ENCODE peak calls at places on chromosomes 1 and 21, in four cellular contexts. T is psoas muscle, O is IMR-90, G is adrenal gland. J is an unnamed sample.

GRCh38 chr1:229645296-229646050 is 19.4 kb downstream of the URB2 start:
- DNase-seq in O (no peak), G (no peak), T (no peak), J (no peak)

GRCh38 chr1:235835226-235835625 is 31.5 kb downstream of the LYST start:
- DNase-seq in G (peak; percentile 84), T (peak; percentile 54), O (peak; percentile 20), J (peak; percentile 72)

GRCh38 chr1:65459397-65459768 is 38.9 kb downstream of the LEPR start:
- DNase-seq in G (no peak), T (no peak), O (peak; percentile 22), J (peak; percentile 40)

GRCh38 chr1:159653201-159653600 is 61.2 kb downstream of the CRP start:
- DNase-seq in G (no peak), O (no peak), T (no peak), J (peak; percentile 62)

GRCh38 chr1:221583481-221583880 is 158.4 kb downstream of the DUSP10 start:
- DNase-seq in G (no peak), O (no peak), T (no peak), J (no peak)

GRCh38 chr1:197692965-197693364 is 82.3 kb downstream of the DENND1B start:
- DNase-seq in T (no peak), O (peak; percentile 31), G (no peak), J (peak; percentile 27)

GRCh38 chr1:51958824-51959223 is 31.7 kb downstream of the RAB3B start:
- DNase-seq in G (no peak), O (no peak), T (no peak), J (no peak)

GRCh38 chr21:33685613-33686197 is 43.4 kb downstream of the ITSN1 start:
- DNase-seq in O (peak; percentile 66), T (no peak), G (no peak), J (peak; percentile 28)

GRCh38 chr1:53043271-53043670 is 18.7 kb upstream of the PODN start:
- DNase-seq in G (no peak), O (peak; percentile 93), T (no peak), J (no peak)

GRCh38 chr1:93708734-93709481 is 27.3 kb upstream of the BCAR3 start:
- DNase-seq in G (peak; percentile 76), O (peak; percentile 33), T (no peak), J (peak; percentile 56)

GRCh38 chr1:188769936-188770335 is 1707.7 kb downstream of the BRINP3 start:
- DNase-seq in G (no peak), T (no peak), O (no peak), J (no peak)

GRCh38 chr1:21597754-21598153 is 71.4 kb downstream of the RAP1GAP start:
- DNase-seq in T (no peak), G (no peak), O (no peak), J (no peak)

GRCh38 chr21:44763050-44763378 is 38.6 kb downstream of the UBE2G2 start:
- DNase-seq in O (no peak), G (no peak), T (no peak), J (no peak)

GRCh38 chr21:21165063-21165645 is 166.9 kb downstream of the NCAM2 start:
- DNase-seq in T (no peak), G (no peak), O (peak; percentile 97), J (no peak)

GRCh38 chr1:159161001-159161718 is 10.3 kb upstream of the CADM3 start:
- DNase-seq in O (peak; percentile 86), G (peak; percentile 85), T (peak; percentile 81), J (peak; percentile 84)

GRCh38 chr1:71753746-71754145 is 528.6 kb downstream of the NEGR1 start:
- DNase-seq in T (no peak), O (no peak), G (no peak), J (no peak)

GRCh38 chr1:211258310-211258755 is 833 bp upstream of the RCOR3 start:
- DNase-seq in G (peak; percentile 89), T (peak; percentile 91), O (peak; percentile 60), J (peak; percentile 81)

GRCh38 chr1:240101737-240102136 is 10.1 kb downstream of the FMN2 start:
- DNase-seq in T (no peak), G (no peak), O (no peak), J (no peak)

GRCh38 chr1:52658795-52659194 is 25.8 kb downstream of the SHISAL2A start:
- DNase-seq in G (no peak), O (no peak), T (peak; percentile 73), J (no peak)

GRCh38 chr21:44916965-44917364 is 3.7 kb downstream of the ITGB2 start:
- DNase-seq in O (no peak), T (no peak), G (no peak), J (no peak)

GRCh38 chr21:35943752-35944151 is 116.6 kb downstream of the SETD4 start:
- DNase-seq in O (no peak), G (no peak), T (no peak), J (no peak)

GRCh38 chr1:24472527-24473251 is 29.9 kb upstream of the RCAN3 start:
- DNase-seq in O (no peak), T (no peak), G (no peak), J (no peak)

GRCh38 chr1:234243872-234244271 is 129.4 kb upstream of the COA6 start:
- DNase-seq in T (no peak), G (no peak), O (no peak), J (no peak)

GRCh38 chr1:30256911-30257310 is 466.5 kb downstream of the MATN1 start:
- DNase-seq in T (no peak), O (no peak), G (no peak), J (no peak)

GRCh38 chr1:49163041-49163440 is 386.4 kb upstream of the BEND5 start:
- DNase-seq in G (no peak), O (no peak), T (no peak), J (no peak)

GRCh38 chr1:7121622-7121988 is 336.4 kb downstream of the CAMTA1 start:
- DNase-seq in T (peak; percentile 71), G (peak; percentile 55), O (no peak), J (no peak)

GRCh38 chr1:205365945-205366463 is 9.3 kb upstream of the KLHDC8A start:
- DNase-seq in O (no peak), T (no peak), G (peak; percentile 80), J (peak; percentile 69)

GRCh38 chr1:194466706-194467105 is 1280.3 kb upstream of the B3GALT2 start:
- DNase-seq in O (no peak), G (no peak), T (no peak), J (peak; percentile 24)

GRCh38 chr1:155192346-155193274 is 15.1 kb downstream of the THBS3 start:
- DNase-seq in G (no peak), O (no peak), T (no peak), J (no peak)

GRCh38 chr1:237717121-237717520 is 173.6 kb downstream of the ZP4 start:
- DNase-seq in T (no peak), O (no peak), G (no peak), J (no peak)

GRCh38 chr21:16460936-16461335 is 731.2 kb downstream of the USP25 start:
- DNase-seq in G (no peak), T (no peak), O (no peak), J (no peak)

DNA sequence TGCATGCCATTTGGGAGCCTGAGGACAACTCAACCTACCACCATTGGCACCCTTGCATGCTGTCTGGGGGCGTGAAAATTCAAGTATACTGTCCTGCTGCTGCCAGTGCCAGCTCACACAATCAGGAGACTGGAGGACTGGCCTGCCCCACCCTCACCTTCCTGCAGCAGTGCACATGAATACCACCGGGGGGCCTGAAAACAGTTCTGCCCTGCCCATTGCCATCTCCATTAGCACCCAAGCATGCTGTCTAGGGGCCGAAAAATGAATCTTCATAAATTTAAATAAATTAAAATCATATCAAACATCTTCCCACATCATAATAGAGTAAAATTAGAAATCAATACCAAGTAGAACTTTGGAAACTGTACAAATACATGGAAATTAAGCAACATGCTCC is 322.1 kb upstream of the TMPRSS15 start:
- DNase-seq in G (no peak), T (no peak), O (no peak), J (peak; percentile 20)
- TF ChIP-seq CTCF in G (no peak), T (no peak), O (no peak), J (no peak)

GRCh38 chr1:153573351-153573750 is 7.7 kb upstream of the S100A2 start:
- DNase-seq in G (no peak), O (peak; percentile 41), T (no peak), J (peak; percentile 29)

GRCh38 chr1:153569465-153569864 is 3.8 kb upstream of the S100A2 start:
- DNase-seq in G (no peak), O (no peak), T (no peak), J (no peak)

GRCh38 chr1:153570874-153571273 is 5.2 kb upstream of the S100A2 start:
- DNase-seq in G (no peak), T (no peak), O (no peak), J (no peak)

GRCh38 chr1:153572569-153573015 is 6.9 kb upstream of the S100A2 start:
- DNase-seq in T (peak; percentile 90), G (peak; percentile 95), O (peak; percentile 82), J (peak; percentile 83)

DNA sequence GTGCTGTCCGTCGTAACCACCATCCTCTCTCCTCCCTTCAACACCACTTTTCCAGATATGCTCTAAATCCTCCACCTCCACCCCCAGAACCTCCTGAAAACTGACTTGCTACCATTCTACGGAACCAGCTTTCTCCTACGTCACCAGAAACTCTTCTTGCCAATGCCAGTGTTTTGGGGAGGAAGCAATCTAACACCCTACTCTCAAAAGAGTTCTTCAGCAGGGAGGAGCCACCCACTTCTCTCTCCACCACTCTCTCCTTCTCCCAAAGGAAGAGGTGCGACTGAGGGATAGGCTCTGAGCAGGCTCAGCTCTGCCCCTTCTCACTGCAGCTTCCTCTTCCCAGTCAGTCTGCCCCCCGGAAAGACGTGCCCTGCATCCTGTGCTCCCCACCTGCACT is 6.1 kb upstream of the S100A2 start:
- DNase-seq in G (no peak), T (no peak), O (no peak), J (no peak)
- H3K27ac ChIP-seq in G (no peak overlapping the region), T (peak overlapping the region; percentile 75), O (no peak overlapping the region), J (no peak overlapping the region)

DNA sequence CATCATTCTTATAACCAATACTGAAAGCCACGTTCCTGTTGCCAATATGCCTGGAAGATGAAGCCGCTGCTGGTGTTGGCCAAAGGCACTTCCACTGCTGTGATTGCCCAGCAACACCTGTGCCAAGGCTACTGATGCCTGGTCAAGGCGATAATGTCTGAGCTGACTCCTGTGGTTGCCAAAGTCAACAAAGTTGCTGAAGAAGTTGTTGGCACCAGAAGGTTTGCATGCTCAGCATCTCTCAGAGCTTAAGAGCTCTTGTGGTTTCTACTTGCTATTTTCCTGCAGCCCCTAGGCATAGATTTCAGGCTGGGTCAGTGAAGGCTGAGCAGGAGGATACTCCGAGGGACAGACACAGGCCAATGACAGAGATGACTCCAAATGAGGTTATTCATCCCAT is 63.4 kb upstream of the RAB3GAP2 start:
- DNase-seq in O (no peak), T (no peak), G (no peak), J (no peak)
- H3K4me1 ChIP-seq in O (no peaks in the 10 kb centered on the region), T (no peaks in the 10 kb centered on the region), G (no peaks in the 10 kb centered on the region), J (no peaks in the 10 kb centered on the region)

DNA sequence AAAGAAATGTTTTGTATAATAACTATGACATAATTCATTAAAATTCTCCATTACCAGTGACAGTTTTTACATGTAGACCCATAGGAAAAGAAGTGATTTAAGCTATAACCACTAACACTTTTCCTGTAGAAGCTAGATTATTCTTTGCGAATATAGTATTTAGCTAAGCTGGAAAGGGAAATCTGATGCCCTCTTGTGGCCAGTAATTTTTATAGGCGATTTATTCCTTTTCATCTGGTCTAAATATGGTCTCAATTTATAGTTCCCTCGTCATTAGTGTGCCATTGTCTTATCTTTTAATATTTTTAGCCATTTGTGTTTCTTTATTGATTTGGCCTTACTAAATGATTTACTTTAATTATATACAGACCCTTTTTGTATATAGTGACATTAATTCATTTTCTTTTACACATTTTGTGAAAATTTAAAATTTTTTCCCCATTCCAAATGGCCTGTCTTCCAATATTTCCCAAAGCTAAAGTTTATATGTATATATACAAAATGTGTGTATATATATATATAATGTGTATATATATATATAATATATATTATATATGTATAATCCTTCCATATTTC is 26.7 kb downstream of the BTG3 start:
- DNase-seq in G (peak; percentile 27), O (peak; percentile 62), T (no peak), J (peak; percentile 74)
- TF ChIP-seq CTCF in G (peak; percentile 75), O (peak; percentile 74), T (peak; percentile 53), J (peak; percentile 58)

J was measured in cardiac muscle cell.